ENCODE peak calls at places on chromosomes 1 and 21, in eight cellular contexts. One of them, this sample, is unnamed.

GRCh38 chr1:26327956-26328362 is 10.2 kb downstream of the CD52 start:
- DNase-seq in AG08396: no peak
- DNase-seq in activated T-cell treated with anti-CD3 and anti-CD28 coated beads, Interleukin-2, amount 50 U/mL, for 72 hours: no peak
- DNase-seq in NCI-H1092 treated with DMSO at 0.1 percent for 48 hours: no peak
- DNase-seq in stimulated activated CD8-positive, alpha-beta memory T cell treated with anti-CD3 and anti-CD28 coated beads, Interleukin-4, amount 100 ng/mL, for 24 hours: no peak
- DNase-seq in fibroblast of the aortic adventitia: no peak
- DNase-seq in thoracic aorta: no peak
- DNase-seq in NCI-H1417: peak; percentile 89
- DNase-seq in this sample: peak; percentile 84

GRCh38 chr1:152167835-152168534 is 9.0 kb upstream of the RPTN start:
- DNase-seq in AG08396: peak; percentile 26
- DNase-seq in activated T-cell treated with anti-CD3 and anti-CD28 coated beads, Interleukin-2, amount 50 U/mL, for 72 hours: no peak
- DNase-seq in NCI-H1092 treated with DMSO at 0.1 percent for 48 hours: no peak
- DNase-seq in stimulated activated CD8-positive, alpha-beta memory T cell treated with anti-CD3 and anti-CD28 coated beads, Interleukin-4, amount 100 ng/mL, for 24 hours: no peak
- DNase-seq in fibroblast of the aortic adventitia: peak; percentile 74
- DNase-seq in thoracic aorta: no peak
- DNase-seq in NCI-H1417: no peak
- DNase-seq in this sample: no peak

GRCh38 chr1:115764541-115764940 is 4.0 kb downstream of the CASQ2 start:
- DNase-seq in AG08396: peak; percentile 39
- DNase-seq in activated T-cell treated with anti-CD3 and anti-CD28 coated beads, Interleukin-2, amount 50 U/mL, for 72 hours: no peak
- DNase-seq in NCI-H1092 treated with DMSO at 0.1 percent for 48 hours: no peak
- DNase-seq in stimulated activated CD8-positive, alpha-beta memory T cell treated with anti-CD3 and anti-CD28 coated beads, Interleukin-4, amount 100 ng/mL, for 24 hours: no peak
- DNase-seq in fibroblast of the aortic adventitia: peak; percentile 38
- DNase-seq in thoracic aorta: no peak
- DNase-seq in NCI-H1417: peak; percentile 25
- DNase-seq in this sample: peak; percentile 2

GRCh38 chr1:15429701-15430149 is 8.5 kb upstream of the CTRC start:
- DNase-seq in AG08396: peak; percentile 65
- DNase-seq in activated T-cell treated with anti-CD3 and anti-CD28 coated beads, Interleukin-2, amount 50 U/mL, for 72 hours: no peak
- DNase-seq in NCI-H1092 treated with DMSO at 0.1 percent for 48 hours: no peak
- DNase-seq in stimulated activated CD8-positive, alpha-beta memory T cell treated with anti-CD3 and anti-CD28 coated beads, Interleukin-4, amount 100 ng/mL, for 24 hours: no peak
- DNase-seq in fibroblast of the aortic adventitia: peak; percentile 41
- DNase-seq in thoracic aorta: no peak
- DNase-seq in NCI-H1417: no peak
- DNase-seq in this sample: no peak

GRCh38 chr1:168135982-168136708 is 585 bp downstream of the GPR161 start:
- DNase-seq in AG08396: peak; percentile 45
- DNase-seq in activated T-cell treated with anti-CD3 and anti-CD28 coated beads, Interleukin-2, amount 50 U/mL, for 72 hours: peak; percentile 31
- DNase-seq in NCI-H1092 treated with DMSO at 0.1 percent for 48 hours: no peak
- DNase-seq in stimulated activated CD8-positive, alpha-beta memory T cell treated with anti-CD3 and anti-CD28 coated beads, Interleukin-4, amount 100 ng/mL, for 24 hours: no peak
- DNase-seq in fibroblast of the aortic adventitia: peak; percentile 43
- DNase-seq in thoracic aorta: no peak
- DNase-seq in NCI-H1417: peak; percentile 61
- DNase-seq in this sample: peak; percentile 39

GRCh38 chr1:208158640-208159541 is 85.3 kb downstream of the PLXNA2 start:
- DNase-seq in AG08396: no peak
- DNase-seq in activated T-cell treated with anti-CD3 and anti-CD28 coated beads, Interleukin-2, amount 50 U/mL, for 72 hours: no peak
- DNase-seq in NCI-H1092 treated with DMSO at 0.1 percent for 48 hours: no peak
- DNase-seq in stimulated activated CD8-positive, alpha-beta memory T cell treated with anti-CD3 and anti-CD28 coated beads, Interleukin-4, amount 100 ng/mL, for 24 hours: no peak
- DNase-seq in fibroblast of the aortic adventitia: no peak
- DNase-seq in thoracic aorta: no peak
- DNase-seq in NCI-H1417: no peak
- DNase-seq in this sample: peak; percentile 40

GRCh38 chr1:36253463-36253862 is 29.2 kb downstream of the THRAP3 start:
- DNase-seq in AG08396: no peak
- DNase-seq in activated T-cell treated with anti-CD3 and anti-CD28 coated beads, Interleukin-2, amount 50 U/mL, for 72 hours: no peak
- DNase-seq in NCI-H1092 treated with DMSO at 0.1 percent for 48 hours: no peak
- DNase-seq in stimulated activated CD8-positive, alpha-beta memory T cell treated with anti-CD3 and anti-CD28 coated beads, Interleukin-4, amount 100 ng/mL, for 24 hours: no peak
- DNase-seq in fibroblast of the aortic adventitia: peak; percentile 55
- DNase-seq in thoracic aorta: no peak
- DNase-seq in NCI-H1417: no peak
- DNase-seq in this sample: no peak

GRCh38 chr1:59743324-59744108 is 71.2 kb upstream of the HOOK1 start:
- DNase-seq in AG08396: no peak
- DNase-seq in activated T-cell treated with anti-CD3 and anti-CD28 coated beads, Interleukin-2, amount 50 U/mL, for 72 hours: no peak
- DNase-seq in NCI-H1092 treated with DMSO at 0.1 percent for 48 hours: no peak
- DNase-seq in stimulated activated CD8-positive, alpha-beta memory T cell treated with anti-CD3 and anti-CD28 coated beads, Interleukin-4, amount 100 ng/mL, for 24 hours: no peak
- DNase-seq in fibroblast of the aortic adventitia: peak; percentile 55
- DNase-seq in thoracic aorta: no peak
- DNase-seq in NCI-H1417: no peak
- DNase-seq in this sample: no peak

GRCh38 chr21:36706951-36707762 is 8.2 kb downstream of the SIM2 start:
- DNase-seq in AG08396: no peak
- DNase-seq in activated T-cell treated with anti-CD3 and anti-CD28 coated beads, Interleukin-2, amount 50 U/mL, for 72 hours: peak; percentile 26
- DNase-seq in NCI-H1092 treated with DMSO at 0.1 percent for 48 hours: no peak
- DNase-seq in stimulated activated CD8-positive, alpha-beta memory T cell treated with anti-CD3 and anti-CD28 coated beads, Interleukin-4, amount 100 ng/mL, for 24 hours: no peak
- DNase-seq in fibroblast of the aortic adventitia: peak; percentile 43
- DNase-seq in thoracic aorta: no peak
- DNase-seq in NCI-H1417: no peak
- DNase-seq in this sample: no peak

GRCh38 chr1:221085712-221086111 is 206.5 kb downstream of the HLX start:
- DNase-seq in AG08396: no peak
- DNase-seq in activated T-cell treated with anti-CD3 and anti-CD28 coated beads, Interleukin-2, amount 50 U/mL, for 72 hours: no peak
- DNase-seq in NCI-H1092 treated with DMSO at 0.1 percent for 48 hours: no peak
- DNase-seq in stimulated activated CD8-positive, alpha-beta memory T cell treated with anti-CD3 and anti-CD28 coated beads, Interleukin-4, amount 100 ng/mL, for 24 hours: no peak
- DNase-seq in fibroblast of the aortic adventitia: no peak
- DNase-seq in thoracic aorta: no peak
- DNase-seq in NCI-H1417: no peak
- DNase-seq in this sample: no peak

GRCh38 chr1:161330346-161330745 is 16.2 kb downstream of the SDHC start:
- DNase-seq in AG08396: no peak
- DNase-seq in activated T-cell treated with anti-CD3 and anti-CD28 coated beads, Interleukin-2, amount 50 U/mL, for 72 hours: no peak
- DNase-seq in NCI-H1092 treated with DMSO at 0.1 percent for 48 hours: no peak
- DNase-seq in stimulated activated CD8-positive, alpha-beta memory T cell treated with anti-CD3 and anti-CD28 coated beads, Interleukin-4, amount 100 ng/mL, for 24 hours: no peak
- DNase-seq in fibroblast of the aortic adventitia: no peak
- DNase-seq in thoracic aorta: no peak
- DNase-seq in NCI-H1417: no peak
- DNase-seq in this sample: no peak

GRCh38 chr1:22137006-22137720 is 5.7 kb downstream of the WNT4 start:
- DNase-seq in AG08396: no peak
- DNase-seq in activated T-cell treated with anti-CD3 and anti-CD28 coated beads, Interleukin-2, amount 50 U/mL, for 72 hours: no peak
- DNase-seq in NCI-H1092 treated with DMSO at 0.1 percent for 48 hours: no peak
- DNase-seq in stimulated activated CD8-positive, alpha-beta memory T cell treated with anti-CD3 and anti-CD28 coated beads, Interleukin-4, amount 100 ng/mL, for 24 hours: no peak
- DNase-seq in fibroblast of the aortic adventitia: no peak
- DNase-seq in thoracic aorta: no peak
- DNase-seq in NCI-H1417: no peak
- DNase-seq in this sample: no peak

GRCh38 chr1:121443131-121443530 is 258.4 kb downstream of the SRGAP2C start:
- DNase-seq in AG08396: no peak
- DNase-seq in activated T-cell treated with anti-CD3 and anti-CD28 coated beads, Interleukin-2, amount 50 U/mL, for 72 hours: no peak
- DNase-seq in NCI-H1092 treated with DMSO at 0.1 percent for 48 hours: no peak
- DNase-seq in stimulated activated CD8-positive, alpha-beta memory T cell treated with anti-CD3 and anti-CD28 coated beads, Interleukin-4, amount 100 ng/mL, for 24 hours: no peak
- DNase-seq in fibroblast of the aortic adventitia: no peak
- DNase-seq in thoracic aorta: no peak
- DNase-seq in NCI-H1417: no peak
- DNase-seq in this sample: no peak

GRCh38 chr1:107943694-107944093 is 21.3 kb downstream of the VAV3 start:
- DNase-seq in AG08396: no peak
- DNase-seq in activated T-cell treated with anti-CD3 and anti-CD28 coated beads, Interleukin-2, amount 50 U/mL, for 72 hours: no peak
- DNase-seq in NCI-H1092 treated with DMSO at 0.1 percent for 48 hours: no peak
- DNase-seq in stimulated activated CD8-positive, alpha-beta memory T cell treated with anti-CD3 and anti-CD28 coated beads, Interleukin-4, amount 100 ng/mL, for 24 hours: no peak
- DNase-seq in fibroblast of the aortic adventitia: no peak
- DNase-seq in thoracic aorta: no peak
- DNase-seq in NCI-H1417: no peak
- DNase-seq in this sample: no peak

GRCh38 chr1:27152004-27152828 is 2.7 kb downstream of the SLC9A1 start:
- DNase-seq in AG08396: no peak
- DNase-seq in activated T-cell treated with anti-CD3 and anti-CD28 coated beads, Interleukin-2, amount 50 U/mL, for 72 hours: no peak
- DNase-seq in NCI-H1092 treated with DMSO at 0.1 percent for 48 hours: no peak
- DNase-seq in stimulated activated CD8-positive, alpha-beta memory T cell treated with anti-CD3 and anti-CD28 coated beads, Interleukin-4, amount 100 ng/mL, for 24 hours: no peak
- DNase-seq in fibroblast of the aortic adventitia: peak; percentile 25
- DNase-seq in thoracic aorta: no peak
- DNase-seq in NCI-H1417: no peak
- DNase-seq in this sample: no peak

GRCh38 chr1:1631793-1632420 is at the start of gene MMP23B:
- DNase-seq in AG08396: peak; percentile 66
- DNase-seq in activated T-cell treated with anti-CD3 and anti-CD28 coated beads, Interleukin-2, amount 50 U/mL, for 72 hours: no peak
- DNase-seq in NCI-H1092 treated with DMSO at 0.1 percent for 48 hours: no peak
- DNase-seq in stimulated activated CD8-positive, alpha-beta memory T cell treated with anti-CD3 and anti-CD28 coated beads, Interleukin-4, amount 100 ng/mL, for 24 hours: no peak
- DNase-seq in fibroblast of the aortic adventitia: no peak
- DNase-seq in thoracic aorta: no peak
- DNase-seq in NCI-H1417: peak; percentile 17
- DNase-seq in this sample: peak; percentile 11

GRCh38 chr1:185719021-185719420 is 15.2 kb upstream of the HMCN1 start:
- DNase-seq in AG08396: peak; percentile 51
- DNase-seq in activated T-cell treated with anti-CD3 and anti-CD28 coated beads, Interleukin-2, amount 50 U/mL, for 72 hours: no peak
- DNase-seq in NCI-H1092 treated with DMSO at 0.1 percent for 48 hours: no peak
- DNase-seq in stimulated activated CD8-positive, alpha-beta memory T cell treated with anti-CD3 and anti-CD28 coated beads, Interleukin-4, amount 100 ng/mL, for 24 hours: no peak
- DNase-seq in fibroblast of the aortic adventitia: peak; percentile 97
- DNase-seq in thoracic aorta: no peak
- DNase-seq in NCI-H1417: no peak
- DNase-seq in this sample: no peak